ENCODE peak calls at places on chromosomes 12 and 14, in four cellular contexts. O is transverse colon, P is upper lobe of left lung, J is suprapubic skin. Z is an unnamed sample.

GRCh38 chr12:117900561-117900960 is 68.2 kb downstream of the KSR2 start:
- DNase-seq in P (no peak), J (no peak), O (no peak), Z (no peak)

GRCh38 chr12:105275997-105276760 is 40.2 kb upstream of the APPL2 start:
- DNase-seq in P (no peak), J (no peak), O (no peak), Z (no peak)

GRCh38 chr12:96108321-96108720 is 72.9 kb upstream of the LTA4H start:
- DNase-seq in O (peak; percentile 59), P (peak; percentile 52), J (no peak), Z (peak; percentile 86)

GRCh38 chr12:108047130-108047550 is 81.9 kb upstream of the WSCD2 start:
- DNase-seq in P (no peak), O (no peak), J (no peak), Z (no peak)

GRCh38 chr12:57181561-57182155 is 34.2 kb upstream of the LRP1-AS start:
- DNase-seq in J (no peak), P (no peak), O (no peak), Z (no peak)

GRCh38 chr14:98593361-98593761 is 678.6 kb downstream of the BCL11B start:
- DNase-seq in J (no peak), P (no peak), O (no peak), Z (no peak)

GRCh38 chr12:53258541-53259539 is 9.3 kb upstream of the ESPL1 start:
- DNase-seq in J (no peak), P (no peak), O (no peak), Z (no peak)

GRCh38 chr12:115010324-115010995 is 326.5 kb upstream of the TBX3 start:
- DNase-seq in J (no peak), P (no peak), O (no peak), Z (no peak)

GRCh38 chr12:9039397-9039977 is 50.1 kb downstream of the KLRG1 start:
- DNase-seq in O (no peak), P (no peak), J (no peak), Z (no peak)

GRCh38 chr12:49671051-49671765 is 36.0 kb downstream of the FMNL3 start:
- DNase-seq in P (peak; percentile 52), O (peak; percentile 27), J (no peak), Z (peak; percentile 88)

GRCh38 chr12:84727964-84728363 is 184.6 kb downstream of the SLC6A15 start:
- DNase-seq in O (no peak), P (peak; percentile 31), J (no peak), Z (no peak)

GRCh38 chr12:44972746-44973421 is 78.0 kb downstream of the DBX2 start:
- DNase-seq in J (no peak), O (no peak), P (no peak), Z (no peak)

GRCh38 chr12:10559241-10559640 is 53.6 kb downstream of the EIF2S3B start:
- DNase-seq in P (no peak), J (no peak), O (no peak), Z (peak; percentile 71)

GRCh38 chr14:39568809-39569538 is 136.7 kb upstream of the FBXO33 start:
- DNase-seq in P (no peak), O (no peak), J (no peak), Z (no peak)

GRCh38 chr12:109111775-109112491 is 4.5 kb upstream of the ACACB start:
- DNase-seq in P (peak; percentile 51), O (peak; percentile 82), J (peak; percentile 80), Z (peak; percentile 79)

GRCh38 chr12:89884365-89884915 is 175.8 kb upstream of the ATP2B1 start:
- DNase-seq in J (no peak), P (no peak), O (no peak), Z (no peak)

GRCh38 chr14:104291123-104292000 is 153.0 kb downstream of the KIF26A start:
- DNase-seq in J (peak; percentile 65), O (peak; percentile 10), P (peak; percentile 9), Z (no peak)

GRCh38 chr12:2324375-2324774 is 271.6 kb downstream of the CACNA1C start:
- DNase-seq in J (peak; percentile 60), O (peak; percentile 65), P (no peak), Z (no peak)

GRCh38 chr12:79933580-79934264 is 1.2 kb downstream of the PPP1R12A start:
- DNase-seq in O (peak; percentile 11), J (no peak), P (no peak), Z (no peak)

GRCh38 chr12:45125997-45126396 is 75.1 kb upstream of the DBX2 start:
- DNase-seq in P (no peak), O (no peak), J (no peak), Z (no peak)

GRCh38 chr14:74763803-74764531 is 851 bp downstream of the YLPM1 start:
- DNase-seq in P (peak; percentile 21), O (peak; percentile 10), J (no peak), Z (no peak)

GRCh38 chr12:90080616-90081015 is 372.0 kb upstream of the ATP2B1 start:
- DNase-seq in O (no peak), P (no peak), J (no peak), Z (no peak)

GRCh38 chr12:49345048-49345839 is 1.4 kb upstream of the DNAJC22 start:
- DNase-seq in P (peak; percentile 23), O (peak; percentile 24), J (no peak), Z (no peak)

GRCh38 chr12:12577786-12578185 is 15.1 kb upstream of the DUSP16 start:
- DNase-seq in P (no peak), J (no peak), O (no peak), Z (no peak)

GRCh38 chr12:45343269-45344051 is 127.6 kb downstream of the ANO6 start:
- DNase-seq in O (no peak), P (no peak), J (no peak), Z (no peak)

GRCh38 chr14:68349900-68350323 is 443.0 kb downstream of the ZFP36L1 start:
- DNase-seq in P (no peak), O (no peak), J (no peak), Z (no peak)

GRCh38 chr12:41211466-41211865 is 23.3 kb downstream of the PDZRN4 start:
- DNase-seq in O (no peak), P (no peak), J (no peak), Z (no peak)

GRCh38 chr12:7716391-7716790 is 5.2 kb downstream of the DPPA3 start:
- DNase-seq in J (no peak), P (no peak), O (no peak), Z (no peak)

GRCh38 chr12:106498056-106498455 is 84.7 kb upstream of the RFX4 start:
- DNase-seq in P (peak; percentile 31), J (no peak), O (no peak), Z (no peak)

GRCh38 chr12:129119537-129119936 is 266.3 kb downstream of the GLT1D1 start:
- DNase-seq in J (no peak), P (no peak), O (no peak), Z (no peak)

GRCh38 chr12:89470741-89471504 is 53.7 kb downstream of the GALNT4 start:
- DNase-seq in J (no peak), O (no peak), P (no peak), Z (no peak)

GRCh38 chr12:32595251-32595650 is 83.8 kb upstream of the DNM1L start:
- DNase-seq in J (no peak), O (no peak), P (no peak), Z (no peak)

DNA sequence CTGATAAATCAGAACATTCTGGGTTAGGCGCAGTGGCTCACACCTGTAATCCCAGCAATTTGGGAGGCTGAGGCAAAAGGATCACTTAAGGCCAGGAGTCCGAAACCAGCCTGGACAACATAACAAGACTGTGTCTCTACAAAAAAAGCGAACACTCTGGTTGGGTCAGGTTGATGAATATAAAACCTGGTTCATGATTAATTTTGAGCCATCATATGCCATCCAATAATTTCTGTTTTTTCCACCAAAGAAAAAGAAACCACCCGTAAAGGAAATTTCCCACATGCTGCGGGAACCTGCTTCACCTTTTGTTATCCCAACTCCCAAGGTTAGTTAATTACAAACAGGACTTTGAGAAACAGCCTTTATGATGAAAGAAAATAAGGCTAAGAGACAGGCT is 24.2 kb upstream of the BICDL1 start:
- DNase-seq in P (no peak), J (no peak), O (no peak), Z (no peak)
- TF ChIP-seq CTCF in P (no peak), J (no peak), O (no peak), Z (no peak)

DNA sequence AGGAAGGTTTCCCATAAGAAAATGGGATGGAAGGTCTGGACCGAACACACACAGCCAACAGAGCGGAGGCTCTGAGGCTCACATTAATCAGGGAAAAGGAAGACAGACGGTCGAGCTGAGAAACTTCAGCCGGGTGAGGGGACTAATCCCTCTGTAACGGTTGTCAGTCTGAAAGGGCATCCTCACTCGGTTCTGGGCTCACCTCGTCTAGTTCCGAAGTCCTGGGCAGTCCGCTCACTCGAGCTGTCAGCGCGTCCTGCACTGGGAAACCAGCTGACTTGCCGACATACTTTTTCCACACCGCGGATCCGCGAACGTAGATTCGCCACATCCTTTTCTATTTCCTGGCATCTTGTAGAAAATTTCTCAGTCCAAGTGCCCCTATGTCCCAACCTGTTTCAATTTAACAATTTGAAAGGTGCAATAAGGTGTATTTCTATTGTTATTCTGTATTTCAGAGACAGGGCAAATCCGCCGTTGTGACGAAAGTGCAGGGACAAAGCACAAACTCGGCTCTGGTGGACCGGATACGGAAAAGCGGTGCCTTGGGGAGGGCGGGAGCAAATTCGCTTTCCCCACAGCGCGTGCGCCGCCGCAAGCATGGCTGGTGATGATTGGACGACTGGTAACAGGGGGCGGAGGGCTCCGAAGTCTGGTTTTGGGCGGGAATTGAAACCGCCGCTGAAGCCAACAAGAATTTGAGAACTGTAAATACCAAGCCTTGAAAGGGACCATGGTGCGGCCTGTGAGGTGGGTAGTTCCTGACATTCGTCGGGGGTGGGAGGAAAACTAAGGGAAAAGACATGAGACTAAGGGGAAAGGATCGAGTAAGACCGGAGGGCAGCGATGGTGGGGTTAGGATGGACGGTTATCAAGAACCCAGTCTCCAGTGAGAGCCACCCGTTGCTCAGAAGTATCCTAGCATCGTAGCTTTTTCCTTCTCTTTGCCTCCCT is at the start of gene RAD51AP1:
- DNase-seq in J (peak; percentile 96), O (peak; percentile 95), P (peak; percentile 92), Z (peak; percentile 97)
- TF ChIP-seq POLR2A in J (no peak), O (peak; percentile 46), P (no peak), Z (no peak)

GRCh38 chr12:47758834-47759690 is at the start of gene RAPGEF3:
- DNase-seq in P (peak; percentile 95), J (peak; percentile 91), O (peak; percentile 86), Z (peak; percentile 94)
- TF ChIP-seq POLR2AphosphoS5 in P (peak; percentile 66), J (peak; percentile 68), O (peak; percentile 48), Z (peak; percentile 61)

DNA sequence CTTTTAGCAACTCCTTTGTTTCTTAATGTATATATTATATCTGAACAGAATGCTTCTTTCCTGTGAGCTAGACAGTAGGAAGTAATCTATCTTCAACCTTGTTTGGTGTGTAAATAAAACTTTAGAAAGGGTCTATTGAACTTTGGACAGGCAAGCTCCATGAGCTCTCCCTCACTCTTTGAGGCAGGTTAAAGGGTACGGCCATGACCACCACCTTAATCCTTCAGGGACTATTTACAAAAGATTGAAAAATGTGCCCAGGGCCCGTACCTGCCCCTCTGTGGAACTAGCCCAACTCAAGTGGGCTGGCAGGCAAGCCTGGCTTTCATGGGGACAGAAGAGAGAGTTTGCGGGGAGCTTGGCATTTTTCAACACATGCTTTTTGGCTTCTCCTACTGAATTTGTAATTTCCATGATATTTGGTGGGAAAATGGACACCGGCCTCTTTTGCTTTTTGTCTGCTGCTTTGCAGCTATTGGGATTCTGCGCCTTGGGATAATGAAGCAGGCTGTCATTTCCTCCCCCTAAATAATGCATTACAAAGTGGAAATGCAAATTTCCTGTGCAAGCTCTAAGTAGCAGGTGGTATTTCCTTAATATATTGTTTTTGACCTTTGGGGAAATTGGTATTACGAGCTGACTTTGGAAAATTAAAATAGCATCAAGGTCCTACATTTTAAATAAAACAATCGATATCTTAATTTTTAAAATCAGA is 106.0 kb downstream of the HMGA2 start:
- DNase-seq in J (no peak), P (no peak), O (no peak), Z (no peak)
- TF ChIP-seq CTCF in J (no peak), P (no peak), O (no peak), Z (no peak)

Z was measured in spleen.